ENCODE peak calls at places on chromosome X, in five cellular contexts. One of them, this sample, is unnamed.

GRCh38 chrX:109624022-109624421 is 950 bp downstream of the KCNE5 start:
- DNase-seq in NCI-H1694 treated with DMSO at 0.1 percent for 48 hours: no peak
- DNase-seq in uterus: no peak
- DNase-seq in fibroblast of the aortic adventitia: no peak
- DNase-seq in BJ: no peak
- DNase-seq in this sample: no peak

GRCh38 chrX:100648601-100649417 is 4.8 kb downstream of the SRPX2 start:
- DNase-seq in NCI-H1694 treated with DMSO at 0.1 percent for 48 hours: no peak
- DNase-seq in uterus: peak; percentile 57
- DNase-seq in fibroblast of the aortic adventitia: peak; percentile 56
- DNase-seq in BJ: peak; percentile 70
- DNase-seq in this sample: no peak

GRCh38 chrX:16839224-16839851 is 30.8 kb downstream of the RBBP7 start:
- DNase-seq in NCI-H1694 treated with DMSO at 0.1 percent for 48 hours: no peak
- DNase-seq in uterus: no peak
- DNase-seq in fibroblast of the aortic adventitia: no peak
- DNase-seq in BJ: no peak
- DNase-seq in this sample: no peak

GRCh38 chrX:134761788-134762187 is 103.5 kb upstream of the PLAC1 start:
- DNase-seq in NCI-H1694 treated with DMSO at 0.1 percent for 48 hours: peak; percentile 28
- DNase-seq in uterus: no peak
- DNase-seq in fibroblast of the aortic adventitia: no peak
- DNase-seq in BJ: no peak
- DNase-seq in this sample: peak; percentile 18

GRCh38 chrX:39888730-39889129 is 209.0 kb downstream of the BCOR start:
- DNase-seq in NCI-H1694 treated with DMSO at 0.1 percent for 48 hours: no peak
- DNase-seq in uterus: no peak
- DNase-seq in fibroblast of the aortic adventitia: no peak
- DNase-seq in BJ: no peak
- DNase-seq in this sample: no peak

GRCh38 chrX:2875798-2876399 is 47.2 kb downstream of the GYG2 start:
- DNase-seq in NCI-H1694 treated with DMSO at 0.1 percent for 48 hours: no peak
- DNase-seq in uterus: no peak
- DNase-seq in fibroblast of the aortic adventitia: peak; percentile 20
- DNase-seq in BJ: no peak
- DNase-seq in this sample: no peak

GRCh38 chrX:85992811-85993229 is 54.5 kb downstream of the CHM start:
- DNase-seq in NCI-H1694 treated with DMSO at 0.1 percent for 48 hours: no peak
- DNase-seq in uterus: no peak
- DNase-seq in fibroblast of the aortic adventitia: peak; percentile 57
- DNase-seq in BJ: no peak
- DNase-seq in this sample: no peak

GRCh38 chrX:136666088-136666487 is 18.1 kb downstream of the CD40LG start:
- DNase-seq in NCI-H1694 treated with DMSO at 0.1 percent for 48 hours: no peak
- DNase-seq in uterus: no peak
- DNase-seq in fibroblast of the aortic adventitia: no peak
- DNase-seq in BJ: no peak
- DNase-seq in this sample: peak; percentile 10

GRCh38 chrX:30153881-30154260 is 61.5 kb upstream of the MAGEB2 start:
- DNase-seq in NCI-H1694 treated with DMSO at 0.1 percent for 48 hours: no peak
- DNase-seq in uterus: no peak
- DNase-seq in fibroblast of the aortic adventitia: no peak
- DNase-seq in BJ: peak; percentile 23
- DNase-seq in this sample: no peak

GRCh38 chrX:71679575-71680207 is 12.3 kb downstream of the LOC101059915 start:
- DNase-seq in NCI-H1694 treated with DMSO at 0.1 percent for 48 hours: no peak
- DNase-seq in uterus: no peak
- DNase-seq in fibroblast of the aortic adventitia: no peak
- DNase-seq in BJ: no peak
- DNase-seq in this sample: no peak

GRCh38 chrX:129697204-129697829 is 41.5 kb upstream of the XPNPEP2 start:
- DNase-seq in NCI-H1694 treated with DMSO at 0.1 percent for 48 hours: no peak
- DNase-seq in uterus: no peak
- DNase-seq in fibroblast of the aortic adventitia: no peak
- DNase-seq in BJ: no peak
- DNase-seq in this sample: peak; percentile 18

GRCh38 chrX:30620980-30621716 is 32.1 kb upstream of the GK start:
- DNase-seq in NCI-H1694 treated with DMSO at 0.1 percent for 48 hours: no peak
- DNase-seq in uterus: peak; percentile 38
- DNase-seq in fibroblast of the aortic adventitia: peak; percentile 93
- DNase-seq in BJ: peak; percentile 68
- DNase-seq in this sample: no peak

GRCh38 chrX:52819788-52820187 is 8.7 kb downstream of the XAGE5 start:
- DNase-seq in NCI-H1694 treated with DMSO at 0.1 percent for 48 hours: no peak
- DNase-seq in uterus: no peak
- DNase-seq in fibroblast of the aortic adventitia: no peak
- DNase-seq in BJ: no peak
- DNase-seq in this sample: no peak

GRCh38 chrX:75547783-75548182 is 24.9 kb upstream of the ZDHHC15 start:
- DNase-seq in NCI-H1694 treated with DMSO at 0.1 percent for 48 hours: no peak
- DNase-seq in uterus: no peak
- DNase-seq in fibroblast of the aortic adventitia: no peak
- DNase-seq in BJ: no peak
- DNase-seq in this sample: no peak

GRCh38 chrX:53239474-53239873 is 14.5 kb upstream of the KDM5C start:
- DNase-seq in NCI-H1694 treated with DMSO at 0.1 percent for 48 hours: no peak
- DNase-seq in uterus: no peak
- DNase-seq in fibroblast of the aortic adventitia: no peak
- DNase-seq in BJ: no peak
- DNase-seq in this sample: peak; percentile 26